ENCODE peak calls at places on chromosomes 3 and 15, in eight cellular contexts. One of them, this sample, is unnamed.
A peak's percentile ranks its signal among the peaks of the same experiment; 100 is the strongest.

GRCh38 chr3:86973440-86973839 is 17.5 kb downstream of the VGLL3 start:
- DNase-seq in stomach: no peak
- DNase-seq in CD4-positive, alpha-beta T cell: no peak
- DNase-seq in CD14-positive monocyte: no peak
- DNase-seq in testis: no peak
- DNase-seq in AG04450: no peak
- DNase-seq in fibroblast of the aortic adventitia: peak; percentile 96
- DNase-seq in astrocyte: peak; percentile 89
- DNase-seq in this sample: no peak

GRCh38 chr3:155352900-155353490 is 59.5 kb upstream of the STRIT1 start:
- DNase-seq in stomach: no peak
- DNase-seq in CD4-positive, alpha-beta T cell: no peak
- DNase-seq in CD14-positive monocyte: no peak
- DNase-seq in testis: no peak
- DNase-seq in AG04450: no peak
- DNase-seq in fibroblast of the aortic adventitia: peak; percentile 67
- DNase-seq in astrocyte: peak; percentile 14
- DNase-seq in this sample: no peak

GRCh38 chr3:54374214-54374855 is 252.0 kb downstream of the CACNA2D3 start:
- DNase-seq in stomach: peak; percentile 55
- DNase-seq in CD4-positive, alpha-beta T cell: no peak
- DNase-seq in CD14-positive monocyte: no peak
- DNase-seq in testis: peak; percentile 32
- DNase-seq in AG04450: no peak
- DNase-seq in fibroblast of the aortic adventitia: no peak
- DNase-seq in astrocyte: no peak
- DNase-seq in this sample: no peak

GRCh38 chr3:21718161-21718765 is 32.7 kb downstream of the ZNF385D start:
- DNase-seq in stomach: no peak
- DNase-seq in CD4-positive, alpha-beta T cell: no peak
- DNase-seq in CD14-positive monocyte: no peak
- DNase-seq in testis: no peak
- DNase-seq in AG04450: peak; percentile 84
- DNase-seq in fibroblast of the aortic adventitia: peak; percentile 99
- DNase-seq in astrocyte: peak; percentile 100
- DNase-seq in this sample: no peak

GRCh38 chr15:32840481-32841245 is 122.9 kb downstream of the GREM1 start:
- DNase-seq in stomach: no peak
- DNase-seq in CD4-positive, alpha-beta T cell: no peak
- DNase-seq in CD14-positive monocyte: no peak
- DNase-seq in testis: no peak
- DNase-seq in AG04450: no peak
- DNase-seq in fibroblast of the aortic adventitia: peak; percentile 84
- DNase-seq in astrocyte: peak; percentile 79
- DNase-seq in this sample: no peak

GRCh38 chr3:197801801-197802504 is 10.9 kb downstream of the LRCH3 start:
- DNase-seq in stomach: no peak
- DNase-seq in CD4-positive, alpha-beta T cell: no peak
- DNase-seq in CD14-positive monocyte: peak; percentile 67
- DNase-seq in testis: no peak
- DNase-seq in AG04450: no peak
- DNase-seq in fibroblast of the aortic adventitia: peak; percentile 49
- DNase-seq in astrocyte: peak; percentile 39
- DNase-seq in this sample: no peak

GRCh38 chr3:116561529-116561928 is 116.2 kb upstream of the LSAMP start:
- DNase-seq in stomach: no peak
- DNase-seq in CD4-positive, alpha-beta T cell: no peak
- DNase-seq in CD14-positive monocyte: no peak
- DNase-seq in testis: no peak
- DNase-seq in AG04450: no peak
- DNase-seq in fibroblast of the aortic adventitia: no peak
- DNase-seq in astrocyte: no peak
- DNase-seq in this sample: no peak

GRCh38 chr3:31871939-31872507 is 109.0 kb downstream of the OSBPL10 start:
- DNase-seq in stomach: no peak
- DNase-seq in CD4-positive, alpha-beta T cell: no peak
- DNase-seq in CD14-positive monocyte: no peak
- DNase-seq in testis: no peak
- DNase-seq in AG04450: no peak
- DNase-seq in fibroblast of the aortic adventitia: no peak
- DNase-seq in astrocyte: no peak
- DNase-seq in this sample: no peak

GRCh38 chr3:123939706-123940105 is 21.3 kb downstream of the CCDC14 start:
- DNase-seq in stomach: no peak
- DNase-seq in CD4-positive, alpha-beta T cell: no peak
- DNase-seq in CD14-positive monocyte: no peak
- DNase-seq in testis: no peak
- DNase-seq in AG04450: no peak
- DNase-seq in fibroblast of the aortic adventitia: no peak
- DNase-seq in astrocyte: no peak
- DNase-seq in this sample: no peak

GRCh38 chr3:123935830-123936229 is 25.2 kb downstream of the CCDC14 start:
- DNase-seq in stomach: no peak
- DNase-seq in CD4-positive, alpha-beta T cell: no peak
- DNase-seq in CD14-positive monocyte: no peak
- DNase-seq in testis: no peak
- DNase-seq in AG04450: no peak
- DNase-seq in fibroblast of the aortic adventitia: no peak
- DNase-seq in astrocyte: no peak
- DNase-seq in this sample: no peak

GRCh38 chr3:123936400-123936799 is 24.6 kb downstream of the CCDC14 start:
- DNase-seq in stomach: no peak
- DNase-seq in CD4-positive, alpha-beta T cell: no peak
- DNase-seq in CD14-positive monocyte: no peak
- DNase-seq in testis: no peak
- DNase-seq in AG04450: no peak
- DNase-seq in fibroblast of the aortic adventitia: no peak
- DNase-seq in astrocyte: no peak
- DNase-seq in this sample: no peak

DNA sequence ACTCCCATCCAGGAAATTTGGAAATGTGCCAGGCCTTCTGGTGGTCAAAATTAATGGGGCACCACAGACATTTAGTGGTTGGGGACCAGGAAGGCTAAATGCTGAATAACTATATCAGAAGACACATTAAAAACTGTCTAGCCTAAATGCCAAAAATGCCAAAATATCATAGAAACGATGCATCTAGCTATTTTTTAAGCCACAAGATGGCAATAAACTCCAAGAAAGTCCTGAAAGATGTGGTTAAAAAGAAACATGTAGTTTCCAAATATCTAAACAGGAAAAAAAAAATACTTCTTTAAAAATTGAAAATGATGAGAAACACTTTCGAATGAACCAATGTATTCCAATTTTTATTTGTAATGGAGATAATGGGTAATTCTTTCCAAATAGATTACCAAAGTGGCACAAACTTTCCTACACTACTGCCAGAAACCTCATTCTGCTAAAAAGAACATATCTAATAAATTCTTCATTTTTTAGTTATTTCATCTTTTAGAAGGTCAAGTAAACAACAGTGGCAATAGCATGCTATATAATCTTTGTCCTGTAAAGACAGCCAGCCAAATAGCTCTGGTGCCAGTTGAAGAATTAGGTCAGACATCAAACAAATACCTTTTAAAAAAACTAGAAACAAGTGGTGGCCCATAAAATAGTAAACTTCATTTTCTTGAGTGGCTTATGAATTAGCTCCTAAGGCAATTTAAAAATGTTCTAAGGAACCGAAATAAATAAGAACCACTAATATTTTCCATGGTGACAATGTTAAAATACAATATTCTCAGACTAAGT is 19.7 kb downstream of the CCDC14 start:
- DNase-seq in stomach: no peak
- DNase-seq in CD4-positive, alpha-beta T cell: no peak
- DNase-seq in CD14-positive monocyte: no peak
- DNase-seq in testis: no peak
- DNase-seq in AG04450: no peak
- DNase-seq in fibroblast of the aortic adventitia: peak; percentile 46
- DNase-seq in astrocyte: no peak
- DNase-seq in this sample: no peak
- TF ChIP-seq CTCF in stomach: peak; percentile 20
- TF ChIP-seq CTCF in CD4-positive, alpha-beta T cell: no peak
- TF ChIP-seq CTCF in CD14-positive monocyte: no peak
- TF ChIP-seq CTCF in testis: no peak
- TF ChIP-seq CTCF in AG04450: peak; percentile 24
- TF ChIP-seq CTCF in fibroblast of the aortic adventitia: peak; percentile 41
- TF ChIP-seq CTCF in astrocyte: no peak
- TF ChIP-seq CTCF in this sample: peak; percentile 17

GRCh38 chr15:60589728-60590127 is 110.8 kb upstream of the ICE2 start:
- DNase-seq in stomach: no peak
- DNase-seq in CD4-positive, alpha-beta T cell: no peak
- DNase-seq in CD14-positive monocyte: no peak
- DNase-seq in testis: no peak
- DNase-seq in AG04450: no peak
- DNase-seq in fibroblast of the aortic adventitia: no peak
- DNase-seq in astrocyte: no peak
- DNase-seq in this sample: no peak

GRCh38 chr15:60592386-60593339 is 113.7 kb upstream of the ICE2 start:
- DNase-seq in stomach: peak; percentile 86
- DNase-seq in CD4-positive, alpha-beta T cell: peak; percentile 75
- DNase-seq in CD14-positive monocyte: peak; percentile 55
- DNase-seq in testis: peak; percentile 94
- DNase-seq in AG04450: no peak
- DNase-seq in fibroblast of the aortic adventitia: peak; percentile 33
- DNase-seq in astrocyte: peak; percentile 27
- DNase-seq in this sample: peak; percentile 76

GRCh38 chr15:60591491-60592385 is 112.8 kb upstream of the ICE2 start:
- DNase-seq in stomach: peak; percentile 34
- DNase-seq in CD4-positive, alpha-beta T cell: peak; percentile 43
- DNase-seq in CD14-positive monocyte: no peak
- DNase-seq in testis: peak; percentile 43
- DNase-seq in AG04450: no peak
- DNase-seq in fibroblast of the aortic adventitia: no peak
- DNase-seq in astrocyte: no peak
- DNase-seq in this sample: peak; percentile 51

GRCh38 chr15:60589253-60589652 is 110.3 kb upstream of the ICE2 start:
- DNase-seq in stomach: no peak
- DNase-seq in CD4-positive, alpha-beta T cell: no peak
- DNase-seq in CD14-positive monocyte: no peak
- DNase-seq in testis: peak; percentile 65
- DNase-seq in AG04450: no peak
- DNase-seq in fibroblast of the aortic adventitia: no peak
- DNase-seq in astrocyte: no peak
- DNase-seq in this sample: no peak

DNA sequence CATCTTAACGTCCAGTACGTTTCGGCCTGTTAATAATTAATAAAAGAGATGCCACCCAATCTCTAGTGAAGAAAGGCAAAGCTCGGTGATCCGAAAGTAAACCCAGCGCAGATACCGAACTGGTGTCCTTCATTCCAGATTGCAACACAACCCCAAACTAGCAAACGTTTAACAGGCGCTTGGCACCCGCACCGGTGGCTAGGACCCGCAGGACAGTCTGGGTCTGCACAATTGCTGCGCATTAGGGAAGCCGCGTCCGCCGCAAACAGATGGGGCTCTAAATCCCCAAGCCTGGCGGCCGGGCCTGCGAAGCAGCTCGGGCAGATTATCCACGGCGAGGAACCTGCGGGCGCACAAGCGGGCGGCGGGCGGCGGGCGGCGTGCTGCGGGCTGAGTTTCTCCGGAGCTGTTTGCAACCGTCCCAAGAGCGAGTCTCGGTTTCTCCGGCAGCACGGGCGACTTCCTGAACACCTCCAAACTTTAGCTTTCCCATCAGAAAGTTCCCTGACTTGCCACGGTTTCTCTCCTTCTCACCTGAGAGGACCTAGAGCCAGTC is 112.1 kb upstream of the ICE2 start:
- DNase-seq in stomach: peak; percentile 55
- DNase-seq in CD4-positive, alpha-beta T cell: peak; percentile 48
- DNase-seq in CD14-positive monocyte: no peak
- DNase-seq in testis: peak; percentile 66
- DNase-seq in AG04450: no peak
- DNase-seq in fibroblast of the aortic adventitia: no peak
- DNase-seq in astrocyte: peak; percentile 10
- DNase-seq in this sample: peak; percentile 59
- TF ChIP-seq CTCF in stomach: no peak
- TF ChIP-seq CTCF in CD4-positive, alpha-beta T cell: no peak
- TF ChIP-seq CTCF in CD14-positive monocyte: no peak
- TF ChIP-seq CTCF in testis: no peak
- TF ChIP-seq CTCF in AG04450: no peak
- TF ChIP-seq CTCF in fibroblast of the aortic adventitia: peak; percentile 4
- TF ChIP-seq CTCF in astrocyte: no peak
- TF ChIP-seq CTCF in this sample: no peak

DNA sequence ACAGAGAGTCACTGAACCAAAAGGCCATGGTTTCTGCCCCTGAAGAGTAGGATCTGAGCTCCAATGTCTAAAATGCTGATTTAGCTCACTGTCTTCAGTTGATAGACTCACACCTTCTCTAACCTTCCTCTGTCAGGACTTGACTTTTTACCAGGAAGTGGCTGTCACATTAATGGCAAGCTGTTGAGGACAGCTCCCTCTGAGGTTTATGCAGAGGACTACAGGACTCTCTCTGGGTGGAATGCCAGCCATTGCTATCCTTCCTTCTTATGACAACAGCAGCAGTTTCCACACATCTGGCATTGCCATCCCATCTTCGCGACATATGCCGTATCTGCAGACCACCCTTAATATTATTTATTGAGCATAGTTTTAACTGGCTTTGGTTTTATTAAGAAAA is 103.8 kb upstream of the PRICKLE2 start:
- DNase-seq in stomach: no peak
- DNase-seq in CD4-positive, alpha-beta T cell: no peak
- DNase-seq in CD14-positive monocyte: no peak
- DNase-seq in testis: no peak
- DNase-seq in AG04450: no peak
- DNase-seq in fibroblast of the aortic adventitia: no peak
- DNase-seq in astrocyte: no peak
- DNase-seq in this sample: no peak
- TF ChIP-seq CTCF in stomach: no peak
- TF ChIP-seq CTCF in CD4-positive, alpha-beta T cell: no peak
- TF ChIP-seq CTCF in CD14-positive monocyte: no peak
- TF ChIP-seq CTCF in testis: no peak
- TF ChIP-seq CTCF in AG04450: no peak
- TF ChIP-seq CTCF in fibroblast of the aortic adventitia: no peak
- TF ChIP-seq CTCF in astrocyte: no peak
- TF ChIP-seq CTCF in this sample: no peak

GRCh38 chr3:20194793-20195460 is 8.9 kb upstream of the SGO1 start:
- DNase-seq in stomach: no peak
- DNase-seq in CD4-positive, alpha-beta T cell: no peak
- DNase-seq in CD14-positive monocyte: no peak
- DNase-seq in testis: no peak
- DNase-seq in AG04450: no peak
- DNase-seq in fibroblast of the aortic adventitia: peak; percentile 16
- DNase-seq in astrocyte: peak; percentile 36
- DNase-seq in this sample: no peak

GRCh38 chr3:20186600-20187004 is 596 bp upstream of the SGO1 start:
- DNase-seq in stomach: no peak
- DNase-seq in CD4-positive, alpha-beta T cell: no peak
- DNase-seq in CD14-positive monocyte: no peak
- DNase-seq in testis: no peak
- DNase-seq in AG04450: no peak
- DNase-seq in fibroblast of the aortic adventitia: no peak
- DNase-seq in astrocyte: no peak
- DNase-seq in this sample: no peak

GRCh38 chr3:20185733-20186599 is at the start of gene SGO1:
- DNase-seq in stomach: peak; percentile 100
- DNase-seq in CD4-positive, alpha-beta T cell: peak; percentile 99
- DNase-seq in CD14-positive monocyte: peak; percentile 99
- DNase-seq in testis: peak; percentile 100
- DNase-seq in AG04450: peak; percentile 90
- DNase-seq in fibroblast of the aortic adventitia: peak; percentile 96
- DNase-seq in astrocyte: peak; percentile 92
- DNase-seq in this sample: peak; percentile 99

GRCh38 chr3:20185364-20185732 is 658 bp downstream of the SGO1 start:
- DNase-seq in stomach: no peak
- DNase-seq in CD4-positive, alpha-beta T cell: no peak
- DNase-seq in CD14-positive monocyte: no peak
- DNase-seq in testis: no peak
- DNase-seq in AG04450: no peak
- DNase-seq in fibroblast of the aortic adventitia: peak; percentile 7
- DNase-seq in astrocyte: peak; percentile 6
- DNase-seq in this sample: no peak

DNA sequence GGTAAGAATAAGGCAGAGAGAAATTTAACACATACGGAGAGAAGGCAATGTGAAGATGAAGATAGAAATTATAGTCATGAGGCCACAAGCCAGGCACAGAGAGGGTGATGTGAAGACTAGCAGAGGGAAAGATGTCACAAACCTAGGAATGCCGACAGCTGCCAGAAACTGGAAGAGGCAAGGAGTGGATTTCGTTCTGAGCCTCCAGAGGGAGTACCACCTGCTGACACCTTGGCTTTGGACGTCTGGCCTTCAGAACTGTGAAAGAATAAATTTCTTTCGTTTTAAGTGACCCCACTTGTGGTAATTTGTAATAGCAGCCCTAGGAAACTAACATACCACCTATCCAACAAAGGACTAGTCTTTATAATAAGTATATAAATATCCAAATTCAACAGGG is 5.0 kb upstream of the SGO1 start:
- DNase-seq in stomach: no peak
- DNase-seq in CD4-positive, alpha-beta T cell: no peak
- DNase-seq in CD14-positive monocyte: no peak
- DNase-seq in testis: no peak
- DNase-seq in AG04450: no peak
- DNase-seq in fibroblast of the aortic adventitia: no peak
- DNase-seq in astrocyte: no peak
- DNase-seq in this sample: no peak
- TF ChIP-seq CTCF in stomach: no peak
- TF ChIP-seq CTCF in CD4-positive, alpha-beta T cell: no peak
- TF ChIP-seq CTCF in CD14-positive monocyte: no peak
- TF ChIP-seq CTCF in testis: no peak
- TF ChIP-seq CTCF in AG04450: no peak
- TF ChIP-seq CTCF in fibroblast of the aortic adventitia: no peak
- TF ChIP-seq CTCF in astrocyte: no peak
- TF ChIP-seq CTCF in this sample: no peak

This sample was measured in mesothelial cell of epicardium.